ENCODE peak calls at places on chromosomes 6 and 20, in five cellular contexts. One of them, this sample, is unnamed.

GRCh38 chr6:158026901-158027589 is 45.4 kb downstream of the SYNJ2 start:
- DNase-seq in adrenal gland: no peak
- DNase-seq in GM12878: no peak
- DNase-seq in heart left ventricle: no peak
- DNase-seq in Peyer's patch: no peak
- DNase-seq in this sample: no peak

GRCh38 chr6:163945813-163946212 is 531.3 kb downstream of the QKI start:
- DNase-seq in adrenal gland: no peak
- DNase-seq in Peyer's patch: no peak
- DNase-seq in heart left ventricle: no peak
- DNase-seq in GM12878: no peak
- DNase-seq in this sample: no peak

GRCh38 chr6:72748759-72749158 is 126.9 kb downstream of the KCNQ5 start:
- DNase-seq in Peyer's patch: no peak
- DNase-seq in adrenal gland: no peak
- DNase-seq in heart left ventricle: no peak
- DNase-seq in GM12878: no peak
- DNase-seq in this sample: no peak

GRCh38 chr6:108556250-108556649 is 4.5 kb upstream of the FOXO3 start:
- DNase-seq in heart left ventricle: no peak
- DNase-seq in GM12878: no peak
- DNase-seq in Peyer's patch: no peak
- DNase-seq in adrenal gland: no peak
- DNase-seq in this sample: no peak

GRCh38 chr20:4549711-4550259 is 171.9 kb upstream of the PRND start:
- DNase-seq in Peyer's patch: no peak
- DNase-seq in adrenal gland: no peak
- DNase-seq in GM12878: no peak
- DNase-seq in heart left ventricle: no peak
- DNase-seq in this sample: no peak

GRCh38 chr6:42428326-42429041 is 23.2 kb downstream of the TRERF1 start:
- DNase-seq in Peyer's patch: no peak
- DNase-seq in adrenal gland: peak
- DNase-seq in GM12878: no peak
- DNase-seq in heart left ventricle: peak
- DNase-seq in this sample: no peak

GRCh38 chr6:37628611-37629320 is 68.9 kb downstream of the MDGA1 start:
- DNase-seq in Peyer's patch: no peak
- DNase-seq in adrenal gland: no peak
- DNase-seq in heart left ventricle: no peak
- DNase-seq in GM12878: no peak
- DNase-seq in this sample: no peak

GRCh38 chr6:44594471-44594870 is 207.0 kb downstream of the CDC5L start:
- DNase-seq in adrenal gland: no peak
- DNase-seq in GM12878: no peak
- DNase-seq in heart left ventricle: no peak
- DNase-seq in Peyer's patch: no peak
- DNase-seq in this sample: no peak

GRCh38 chr6:124795879-124796838 is 166.1 kb upstream of the RNF217 start:
- DNase-seq in GM12878: no peak
- DNase-seq in adrenal gland: peak
- DNase-seq in Peyer's patch: no peak
- DNase-seq in heart left ventricle: peak
- DNase-seq in this sample: no peak

GRCh38 chr6:3814539-3814938 is 34.6 kb upstream of the FAM50B start:
- DNase-seq in heart left ventricle: no peak
- DNase-seq in GM12878: no peak
- DNase-seq in adrenal gland: no peak
- DNase-seq in Peyer's patch: no peak
- DNase-seq in this sample: no peak

GRCh38 chr6:1066449-1066848 is 245.4 kb upstream of the FOXQ1 start:
- DNase-seq in heart left ventricle: no peak
- DNase-seq in adrenal gland: no peak
- DNase-seq in Peyer's patch: no peak
- DNase-seq in GM12878: no peak
- DNase-seq in this sample: no peak

GRCh38 chr6:13026557-13026956 is 301.8 kb downstream of the TBC1D7 start:
- DNase-seq in Peyer's patch: no peak
- DNase-seq in adrenal gland: no peak
- DNase-seq in GM12878: no peak
- DNase-seq in heart left ventricle: peak
- DNase-seq in this sample: no peak

GRCh38 chr20:62225026-62225425 is 4.9 kb upstream of the HRH3 start:
- DNase-seq in GM12878: no peak
- DNase-seq in heart left ventricle: no peak
- DNase-seq in Peyer's patch: no peak
- DNase-seq in adrenal gland: no peak
- DNase-seq in this sample: no peak

GRCh38 chr6:112150363-112150762 is 63.0 kb downstream of the FAM229B start:
- DNase-seq in adrenal gland: no peak
- DNase-seq in GM12878: no peak
- DNase-seq in Peyer's patch: no peak
- DNase-seq in heart left ventricle: no peak
- DNase-seq in this sample: no peak

GRCh38 chr6:130111031-130111430 is 92.7 kb downstream of the L3MBTL3 start:
- DNase-seq in heart left ventricle: no peak
- DNase-seq in adrenal gland: no peak
- DNase-seq in GM12878: no peak
- DNase-seq in Peyer's patch: no peak
- DNase-seq in this sample: no peak

GRCh38 chr20:20267685-20268429 is 100.0 kb upstream of the INSM1 start:
- DNase-seq in GM12878: no peak
- DNase-seq in Peyer's patch: no peak
- DNase-seq in adrenal gland: no peak
- DNase-seq in heart left ventricle: peak
- DNase-seq in this sample: no peak

GRCh38 chr20:62662422-62662821 is 20.1 kb downstream of the SLCO4A1 start:
- DNase-seq in heart left ventricle: no peak
- DNase-seq in adrenal gland: no peak
- DNase-seq in Peyer's patch: no peak
- DNase-seq in GM12878: no peak
- DNase-seq in this sample: no peak

GRCh38 chr6:166726193-166726592 is 99.1 kb upstream of the RPS6KA2 start:
- DNase-seq in GM12878: no peak
- DNase-seq in heart left ventricle: no peak
- DNase-seq in adrenal gland: no peak
- DNase-seq in Peyer's patch: no peak
- DNase-seq in this sample: no peak

GRCh38 chr6:148548065-148548748 is 198.6 kb upstream of the UST start:
- DNase-seq in GM12878: no peak
- DNase-seq in Peyer's patch: no peak
- DNase-seq in adrenal gland: peak
- DNase-seq in heart left ventricle: peak
- DNase-seq in this sample: no peak

GRCh38 chr6:70398783-70399730 is 14.3 kb upstream of the FAM135A start:
- DNase-seq in heart left ventricle: no peak
- DNase-seq in Peyer's patch: no peak
- DNase-seq in adrenal gland: no peak
- DNase-seq in GM12878: no peak
- DNase-seq in this sample: no peak

GRCh38 chr20:3011752-3012151 is 31.7 kb upstream of the GNRH2 start:
- DNase-seq in GM12878: no peak
- DNase-seq in Peyer's patch: no peak
- DNase-seq in heart left ventricle: no peak
- DNase-seq in adrenal gland: no peak
- DNase-seq in this sample: no peak

GRCh38 chr6:105968230-105968954 is 117.7 kb upstream of the PRDM1 start:
- DNase-seq in Peyer's patch: no peak
- DNase-seq in heart left ventricle: no peak
- DNase-seq in GM12878: no peak
- DNase-seq in adrenal gland: no peak
- DNase-seq in this sample: no peak

GRCh38 chr20:58127731-58128130 is 100.7 kb downstream of the ANKRD60 start:
- DNase-seq in heart left ventricle: no peak
- DNase-seq in Peyer's patch: no peak
- DNase-seq in GM12878: no peak
- DNase-seq in adrenal gland: no peak
- DNase-seq in this sample: peak

GRCh38 chr20:39112196-39112743 is 150.1 kb downstream of the DHX35 start:
- DNase-seq in adrenal gland: peak
- DNase-seq in heart left ventricle: peak
- DNase-seq in GM12878: no peak
- DNase-seq in Peyer's patch: no peak
- DNase-seq in this sample: no peak

GRCh38 chr20:20375862-20376261 is 8.0 kb downstream of the INSM1 start:
- DNase-seq in Peyer's patch: no peak
- DNase-seq in adrenal gland: no peak
- DNase-seq in GM12878: no peak
- DNase-seq in heart left ventricle: no peak
- DNase-seq in this sample: no peak

GRCh38 chr6:34487536-34487935 is 21.7 kb downstream of the PACSIN1 start:
- DNase-seq in Peyer's patch: no peak
- DNase-seq in GM12878: no peak
- DNase-seq in adrenal gland: no peak
- DNase-seq in heart left ventricle: no peak
- DNase-seq in this sample: no peak

GRCh38 chr6:168195712-168196111 is 116.7 kb upstream of the FRMD1 start:
- DNase-seq in heart left ventricle: peak
- DNase-seq in adrenal gland: no peak
- DNase-seq in Peyer's patch: no peak
- DNase-seq in GM12878: no peak
- DNase-seq in this sample: no peak

GRCh38 chr6:44661221-44661609 is 273.7 kb downstream of the CDC5L start:
- DNase-seq in adrenal gland: no peak
- DNase-seq in GM12878: no peak
- DNase-seq in heart left ventricle: no peak
- DNase-seq in Peyer's patch: no peak
- DNase-seq in this sample: no peak

DNA sequence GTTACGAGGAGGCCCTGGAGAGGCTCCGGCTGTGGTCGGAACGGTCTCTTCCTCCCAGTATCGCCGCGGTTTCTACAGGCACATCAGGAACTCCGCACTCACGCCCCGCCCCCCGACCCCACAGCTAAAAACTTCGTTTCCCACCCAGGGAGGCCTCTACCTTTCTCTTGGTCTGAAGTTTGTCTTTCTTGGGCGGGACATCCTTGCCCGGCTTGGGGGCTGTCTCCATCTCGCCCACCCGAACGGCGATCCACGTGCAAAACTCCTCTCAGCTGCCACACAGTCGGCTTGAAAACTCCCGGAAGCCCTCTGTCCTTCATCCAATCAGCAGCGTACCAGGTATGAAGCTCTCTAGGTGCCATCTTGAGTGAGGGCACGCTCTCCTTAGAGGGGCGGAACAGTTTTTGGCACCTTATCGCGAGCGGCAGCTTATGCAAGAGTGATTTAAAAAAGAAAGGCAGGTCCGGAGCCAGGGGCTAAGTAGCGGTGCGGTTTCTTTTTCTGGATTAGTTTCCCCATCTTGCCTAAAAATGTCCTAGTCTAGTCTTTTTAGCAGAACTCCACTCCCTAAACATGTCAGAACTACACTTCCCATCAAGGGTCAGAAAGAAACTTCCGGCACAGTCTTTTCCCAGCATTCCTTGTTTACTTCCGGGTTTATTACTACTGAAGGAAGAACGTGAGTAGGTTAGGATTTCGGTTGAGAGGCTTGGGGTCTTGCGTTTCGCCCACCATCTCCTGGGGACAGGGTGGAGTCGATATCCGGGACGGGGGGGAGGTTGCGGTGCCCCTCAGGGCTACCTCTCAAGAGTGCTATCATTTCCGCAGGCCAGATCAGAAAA is at the start of the genes PFDN6 and WDR46:
- DNase-seq in GM12878: peak
- DNase-seq in adrenal gland: peak
- DNase-seq in heart left ventricle: peak
- DNase-seq in Peyer's patch: peak
- DNase-seq in this sample: peak
- TF ChIP-seq POLR2A in GM12878: peak
- TF ChIP-seq POLR2A in adrenal gland: no peak
- TF ChIP-seq POLR2A in heart left ventricle: no peak
- TF ChIP-seq POLR2A in Peyer's patch: no peak
- TF ChIP-seq POLR2A in this sample: peak

GRCh38 chr20:47020231-47020630 is 125.6 kb downstream of the EYA2 start:
- DNase-seq in Peyer's patch: no peak
- DNase-seq in GM12878: no peak
- DNase-seq in heart left ventricle: no peak
- DNase-seq in adrenal gland: no peak
- DNase-seq in this sample: no peak
- TF ChIP-seq CTCF in Peyer's patch: no peak
- TF ChIP-seq CTCF in GM12878: no peak
- TF ChIP-seq CTCF in heart left ventricle: no peak
- TF ChIP-seq CTCF in adrenal gland: no peak
- TF ChIP-seq CTCF in this sample: no peak

GRCh38 chr6:54805077-54805476 is 41.5 kb upstream of the FAM83B start:
- DNase-seq in adrenal gland: no peak
- DNase-seq in heart left ventricle: no peak
- DNase-seq in Peyer's patch: no peak
- DNase-seq in GM12878: no peak
- DNase-seq in this sample: no peak

GRCh38 chr6:54800201-54800600 is 46.4 kb upstream of the FAM83B start:
- DNase-seq in Peyer's patch: no peak
- DNase-seq in GM12878: no peak
- DNase-seq in heart left ventricle: no peak
- DNase-seq in adrenal gland: no peak
- DNase-seq in this sample: no peak

GRCh38 chr6:54802775-54803631 is 43.6 kb upstream of the FAM83B start:
- DNase-seq in GM12878: no peak
- DNase-seq in adrenal gland: no peak
- DNase-seq in Peyer's patch: no peak
- DNase-seq in heart left ventricle: no peak
- DNase-seq in this sample: no peak

GRCh38 chr6:54801669-54802068 is 44.9 kb upstream of the FAM83B start:
- DNase-seq in adrenal gland: no peak
- DNase-seq in heart left ventricle: no peak
- DNase-seq in Peyer's patch: no peak
- DNase-seq in GM12878: no peak
- DNase-seq in this sample: no peak

GRCh38 chr6:54801244-54801643 is 45.3 kb upstream of the FAM83B start:
- DNase-seq in GM12878: no peak
- DNase-seq in Peyer's patch: no peak
- DNase-seq in adrenal gland: no peak
- DNase-seq in heart left ventricle: no peak
- DNase-seq in this sample: no peak
- H3K27ac ChIP-seq in GM12878: no peak
- H3K27ac ChIP-seq in Peyer's patch: no peak
- H3K27ac ChIP-seq in adrenal gland: no peak
- H3K27ac ChIP-seq in heart left ventricle: no peak
- H3K27ac ChIP-seq in this sample: no peak

GRCh38 chr20:63737940-63738686 is 1.5 kb upstream of the SLC2A4RG start:
- DNase-seq in heart left ventricle: no peak
- DNase-seq in Peyer's patch: peak
- DNase-seq in adrenal gland: peak
- DNase-seq in GM12878: no peak
- DNase-seq in this sample: no peak

GRCh38 chr20:63740070-63740500 is 509 bp downstream of the SLC2A4RG start:
- DNase-seq in adrenal gland: peak
- DNase-seq in GM12878: no peak
- DNase-seq in Peyer's patch: peak
- DNase-seq in heart left ventricle: peak
- DNase-seq in this sample: no peak

GRCh38 chr20:63740501-63741353 is 1.2 kb downstream of the SLC2A4RG start:
- DNase-seq in heart left ventricle: peak
- DNase-seq in adrenal gland: peak
- DNase-seq in GM12878: no peak
- DNase-seq in Peyer's patch: peak
- DNase-seq in this sample: peak

GRCh38 chr20:63738687-63739128 is 868 bp upstream of the SLC2A4RG start:
- DNase-seq in Peyer's patch: peak
- DNase-seq in GM12878: no peak
- DNase-seq in heart left ventricle: peak
- DNase-seq in adrenal gland: peak
- DNase-seq in this sample: peak

GRCh38 chr20:63739129-63740069 is at the start of gene SLC2A4RG:
- DNase-seq in adrenal gland: peak
- DNase-seq in heart left ventricle: peak
- DNase-seq in Peyer's patch: peak
- DNase-seq in GM12878: no peak
- DNase-seq in this sample: peak
- TF ChIP-seq POLR2A in adrenal gland: no peak
- TF ChIP-seq POLR2A in heart left ventricle: no peak
- TF ChIP-seq POLR2A in Peyer's patch: no peak
- TF ChIP-seq POLR2A in GM12878: no peak
- TF ChIP-seq POLR2A in this sample: no peak

This sample was measured in tibial nerve.